ENCODE peak calls at places on chromosomes 7 and 10, in five cellular contexts. L is lower leg skin, X is IMR-90, K is right lobe of liver, S is H1. A is an unnamed sample.

GRCh38 chr10:11672836-11673235 is 61.4 kb upstream of the USP6NL start:
- DNase-seq in L (no peak), X (no peak), K (no peak), S (no peak), A (no peak)

GRCh38 chr10:92208736-92209135 is 82.1 kb downstream of the CPEB3 start:
- DNase-seq in L (no peak), X (peak), K (no peak), S (no peak), A (no peak)

GRCh38 chr10:61943699-61944444 is 42.4 kb downstream of the ARID5B start:
- DNase-seq in L (no peak), X (peak), K (no peak), S (no peak), A (no peak)

GRCh38 chr10:74924251-74924954 is 98.0 kb downstream of the KAT6B start:
- DNase-seq in L (no peak), X (peak), K (no peak), S (no peak), A (no peak)

GRCh38 chr7:31782411-31782991 is 95.5 kb downstream of the PPP1R17 start:
- DNase-seq in L (no peak), X (peak), K (no peak), S (no peak), A (peak)

GRCh38 chr7:152543801-152544200 is 108.0 kb upstream of the KMT2C start:
- DNase-seq in L (no peak), X (no peak), K (no peak), S (peak), A (no peak)

GRCh38 chr7:28292826-28293528 is 112.4 kb upstream of the JAZF1 start:
- DNase-seq in L (no peak), X (no peak), K (no peak), S (no peak), A (no peak)

GRCh38 chr7:124597509-124597908 is 168.1 kb downstream of the GPR37 start:
- DNase-seq in L (no peak), X (no peak), K (no peak), S (no peak), A (no peak)

GRCh38 chr7:7274782-7275181 is 92.4 kb downstream of the C1GALT1 start:
- DNase-seq in L (no peak), X (peak), K (no peak), S (no peak), A (no peak)

GRCh38 chr7:41116817-41117216 is 586.1 kb downstream of the INHBA start:
- DNase-seq in L (no peak), X (no peak), K (no peak), S (no peak), A (no peak)

GRCh38 chr7:30134523-30135270 is at the start of gene MTURN:
- DNase-seq in L (peak), X (peak), K (peak), S (peak), A (peak)
- TF ChIP-seq POLR2A in L (no peak), X (peak), K (peak), S (no peak), A (peak)

GRCh38 chr7:143410523-143411004 is 1.9 kb upstream of the EPHA1 start:
- DNase-seq in L (peak), X (peak), K (no peak), S (no peak), A (no peak)

GRCh38 chr7:143405671-143406352 is 2.8 kb downstream of the EPHA1 start:
- DNase-seq in L (peak), X (no peak), K (peak), S (peak), A (peak)

GRCh38 chr7:143407296-143408246 is 1.1 kb downstream of the EPHA1 start:
- DNase-seq in L (peak), X (no peak), K (no peak), S (no peak), A (no peak)

GRCh38 chr7:143408686-143409551 is at the start of gene EPHA1:
- DNase-seq in L (peak), X (no peak), K (peak), S (peak), A (peak)

DNA sequence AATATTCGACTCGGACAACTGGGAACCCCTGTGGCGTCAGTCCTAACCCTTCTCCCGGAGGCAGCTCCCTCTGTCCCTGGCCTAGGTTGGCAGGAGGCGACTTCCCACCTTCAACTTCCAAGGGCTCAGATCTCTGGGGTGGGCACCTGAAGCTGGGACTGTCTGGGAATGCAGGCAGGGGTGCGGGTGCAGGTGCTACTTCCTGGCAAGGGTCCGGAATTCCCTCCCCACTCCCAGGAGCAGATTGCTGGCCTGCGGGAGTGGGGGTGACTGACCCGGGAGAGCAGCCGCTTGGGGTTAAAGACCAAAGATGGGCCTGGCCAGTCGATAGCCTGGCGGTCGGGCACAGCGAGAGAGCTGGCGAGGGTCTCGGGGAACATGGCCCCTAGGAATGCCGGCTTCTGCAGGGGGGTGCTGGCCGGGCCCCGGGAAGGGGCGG is 390 bp downstream of the EPHA1 start:
- DNase-seq in L (peak), X (no peak), K (peak), S (no peak), A (peak)
- TF ChIP-seq CTCF in L (no peak), X (no peak), K (no peak), S (no peak), A (no peak)

GRCh38 chr7:665751-666453 is 60.6 kb upstream of the DNAAF5 start:
- DNase-seq in L (no peak), X (no peak), K (no peak), S (peak), A (no peak)
- TF ChIP-seq POLR2A in L (no peak), X (no peak), K (no peak), S (no peak), A (no peak)

DNA sequence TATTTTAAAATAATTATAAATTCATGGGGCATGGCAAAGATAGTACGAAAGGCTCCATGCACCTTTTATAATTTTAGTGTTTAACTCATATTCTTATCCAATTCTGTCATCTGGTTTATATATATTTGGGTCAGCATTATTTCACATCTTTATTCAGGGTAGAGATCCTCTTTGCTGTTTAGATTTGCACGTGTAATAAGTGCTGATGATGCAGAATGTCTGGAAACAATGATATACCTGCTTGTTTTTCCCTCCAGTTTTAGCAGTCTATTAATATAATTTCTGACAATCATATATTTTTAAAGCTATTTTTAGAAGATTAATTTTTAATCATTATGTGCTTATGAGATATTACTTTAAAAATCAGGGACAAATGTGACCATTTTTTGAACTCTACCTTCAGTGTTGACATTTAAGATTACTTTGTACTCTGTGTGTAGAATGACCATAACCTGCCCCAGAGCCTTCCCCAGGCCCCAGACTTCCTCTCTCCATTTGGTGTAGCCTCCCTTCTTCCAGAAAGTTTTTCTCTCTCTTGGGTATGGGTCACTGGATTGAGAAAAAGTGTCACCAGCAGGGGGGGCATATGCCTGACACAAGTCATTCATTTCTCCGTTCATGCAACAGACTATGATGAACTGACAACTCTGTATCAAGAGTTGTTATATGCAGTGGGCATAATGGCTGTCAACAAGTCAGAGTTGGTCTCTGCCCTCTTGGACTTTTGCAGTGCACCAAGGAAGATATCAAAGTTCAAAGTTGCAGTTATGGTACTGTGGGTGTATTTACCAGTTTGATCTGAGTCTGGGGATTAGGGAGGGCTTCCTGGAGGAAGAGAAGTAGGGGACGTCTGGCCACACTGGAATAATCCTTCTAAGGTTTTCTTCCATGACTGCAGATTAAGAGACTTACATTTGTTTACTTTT is 192.6 kb upstream of the CCDC6 start:
- DNase-seq in L (no peak), X (no peak), K (no peak), S (peak), A (no peak)
- TF ChIP-seq CTCF in L (no peak), X (no peak), K (no peak), S (peak), A (no peak)

DNA sequence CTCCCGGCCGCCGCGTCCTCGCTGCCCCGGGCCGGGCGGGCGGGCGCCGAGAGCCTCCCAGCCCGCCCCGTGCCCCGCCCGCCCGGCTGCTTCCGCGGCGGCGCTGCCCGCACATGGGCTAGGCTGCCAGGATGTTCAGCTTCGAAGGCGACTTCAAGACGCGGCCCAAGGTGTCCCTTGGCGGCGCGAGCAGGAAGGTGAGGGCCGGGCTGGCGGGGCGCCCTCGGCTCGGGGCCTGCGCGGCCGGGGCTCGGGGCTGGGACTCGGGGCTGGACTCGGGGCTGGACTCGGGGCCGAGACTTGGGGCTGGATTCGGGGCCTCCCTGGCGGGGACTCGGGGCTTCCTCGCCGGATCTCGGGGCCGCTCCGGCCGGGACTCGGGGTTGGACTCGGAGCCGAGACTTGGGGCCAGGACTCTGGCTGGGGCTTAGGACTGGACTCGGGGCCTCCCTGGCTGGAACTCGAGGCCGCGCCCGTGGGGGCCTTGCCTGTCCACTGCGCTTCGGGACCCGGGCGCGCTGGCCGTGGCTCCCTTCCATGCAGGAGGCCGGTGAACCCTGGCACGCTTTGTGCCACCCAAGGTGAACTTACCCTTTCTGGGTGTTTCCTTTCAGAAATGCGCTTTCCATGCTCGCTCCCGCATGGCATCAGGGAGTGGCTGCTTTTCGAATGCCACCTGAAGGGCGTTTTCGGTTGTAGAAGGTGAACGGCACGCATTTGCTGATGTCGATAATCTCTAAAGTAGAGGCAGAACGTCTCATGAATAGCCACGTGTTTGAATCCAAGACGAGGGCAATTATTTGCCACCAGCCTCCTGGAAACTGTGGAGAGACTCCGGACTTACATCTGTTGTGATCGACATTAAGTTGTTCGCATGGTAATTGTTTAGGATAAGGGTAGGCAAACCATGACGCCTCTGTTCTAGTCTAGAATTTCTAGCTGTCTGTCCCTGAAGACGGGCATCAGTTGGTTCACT is 704 bp downstream of the UBE3C start:
- DNase-seq in L (peak), X (peak), K (peak), S (no peak), A (peak)
- TF ChIP-seq POLR2A in L (no peak), X (no peak), K (no peak), S (no peak), A (no peak)

A was measured in Peyer's patch.